ENCODE peak calls at places on chromosomes 7 and 10, in eight cellular contexts. R, D, F, O, W, H, Y and Q are unnamed samples.

GRCh38 chr7:5677538-5678294 is 103.7 kb downstream of the RNF216 start:
- DNase-seq in R (peak; percentile 86), D (peak; percentile 81), F (peak; percentile 75), O (peak; percentile 51), W (peak; percentile 11), H (peak; percentile 50), Y (peak; percentile 82), Q (peak; percentile 88)

GRCh38 chr7:29639887-29640600 is 76.4 kb downstream of the PRR15 start:
- DNase-seq in R (no peak), D (no peak), F (no peak), O (no peak), W (no peak), H (no peak), Y (no peak), Q (no peak)

GRCh38 chr10:49164587-49165188 is 23.5 kb downstream of the TMEM273 start:
- DNase-seq in R (peak; percentile 71), D (peak; percentile 76), F (peak; percentile 75), O (no peak), W (no peak), H (peak; percentile 48), Y (peak; percentile 78), Q (peak; percentile 76)

GRCh38 chr7:91940572-91941341 is at the start of gene AKAP9:
- DNase-seq in R (peak; percentile 93), D (peak; percentile 95), F (peak; percentile 94), O (peak; percentile 93), W (peak; percentile 87), H (peak; percentile 39), Y (peak; percentile 89), Q (peak; percentile 71)

GRCh38 chr10:58969578-58969977 is 206.9 kb upstream of the PHYHIPL start:
- DNase-seq in R (peak; percentile 20), D (no peak), F (no peak), O (no peak), W (no peak), H (no peak), Y (peak; percentile 42), Q (no peak)

GRCh38 chr10:99523251-99523773 is 9.4 kb upstream of the NKX2-3 start:
- DNase-seq in R (no peak), D (no peak), F (peak; percentile 51), O (no peak), W (no peak), H (no peak), Y (peak; percentile 88), Q (no peak)

GRCh38 chr7:27099839-27100225 is 2.7 kb downstream of the HOXA2 start:
- DNase-seq in R (no peak), D (no peak), F (no peak), O (no peak), W (no peak), H (no peak), Y (no peak), Q (no peak)

GRCh38 chr10:34985823-34986222 is 104.3 kb downstream of the CUL2 start:
- DNase-seq in R (peak; percentile 24), D (no peak), F (no peak), O (no peak), W (no peak), H (no peak), Y (peak; percentile 59), Q (peak; percentile 67)

GRCh38 chr7:102450242-102450641 is 14.4 kb downstream of the ALKBH4 start:
- DNase-seq in R (no peak), D (peak; percentile 69), F (no peak), O (no peak), W (no peak), H (no peak), Y (no peak), Q (no peak)

GRCh38 chr10:46233101-46233500 is 53.7 kb upstream of the ANTXRL start:
- DNase-seq in R (no peak), D (no peak), F (no peak), O (no peak), W (no peak), H (no peak), Y (no peak), Q (no peak)

GRCh38 chr7:16758634-16759602 is 5.4 kb downstream of the TSPAN13 start:
- DNase-seq in R (no peak), D (no peak), F (no peak), O (no peak), W (no peak), H (no peak), Y (no peak), Q (no peak)

GRCh38 chr10:7457478-7458316 is 46.9 kb upstream of the SFMBT2 start:
- DNase-seq in R (peak; percentile 11), D (peak; percentile 84), F (no peak), O (no peak), W (no peak), H (no peak), Y (no peak), Q (no peak)

GRCh38 chr10:62020362-62020730 is 118.8 kb downstream of the ARID5B start:
- DNase-seq in R (no peak), D (no peak), F (no peak), O (no peak), W (no peak), H (no peak), Y (no peak), Q (no peak)

GRCh38 chr10:94285271-94285670 is 77.5 kb downstream of the NOC3L start:
- DNase-seq in R (no peak), D (no peak), F (no peak), O (no peak), W (no peak), H (no peak), Y (no peak), Q (no peak)

GRCh38 chr10:85224366-85224960 is 896.1 kb downstream of the CCSER2 start:
- DNase-seq in R (no peak), D (no peak), F (no peak), O (no peak), W (no peak), H (no peak), Y (no peak), Q (no peak)

DNA sequence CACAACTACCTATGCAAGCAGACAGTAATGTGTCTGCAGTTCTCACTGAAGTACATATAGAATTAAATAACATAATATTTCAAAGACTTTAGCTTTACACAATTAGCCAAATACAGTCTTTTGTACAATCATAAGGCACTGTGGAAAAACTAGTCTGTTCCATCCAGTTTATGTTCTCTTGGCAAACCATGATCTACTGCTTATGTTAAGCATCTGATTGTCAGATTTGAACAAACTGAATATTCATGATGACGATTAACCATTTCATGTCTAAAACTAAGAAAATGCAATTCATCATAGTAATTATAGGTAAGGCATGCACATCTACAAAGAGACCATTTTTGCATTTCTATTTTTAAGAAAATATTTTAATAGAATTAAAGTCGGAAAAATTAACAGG is 802 bp downstream of the SEMA3A start:
- DNase-seq in R (no peak), D (no peak), F (no peak), O (no peak), W (no peak), H (no peak), Y (no peak), Q (no peak)
- H3K4me3 ChIP-seq in R (peak overlapping the region; percentile 92), D (peak overlapping the region; percentile 48), F (peak overlapping the region; percentile 56), O (no peak overlapping the region), W (no peak overlapping the region), H (peak overlapping the region; percentile 35), Y (no peak overlapping the region), Q (peak overlapping the region; percentile 69)

DNA sequence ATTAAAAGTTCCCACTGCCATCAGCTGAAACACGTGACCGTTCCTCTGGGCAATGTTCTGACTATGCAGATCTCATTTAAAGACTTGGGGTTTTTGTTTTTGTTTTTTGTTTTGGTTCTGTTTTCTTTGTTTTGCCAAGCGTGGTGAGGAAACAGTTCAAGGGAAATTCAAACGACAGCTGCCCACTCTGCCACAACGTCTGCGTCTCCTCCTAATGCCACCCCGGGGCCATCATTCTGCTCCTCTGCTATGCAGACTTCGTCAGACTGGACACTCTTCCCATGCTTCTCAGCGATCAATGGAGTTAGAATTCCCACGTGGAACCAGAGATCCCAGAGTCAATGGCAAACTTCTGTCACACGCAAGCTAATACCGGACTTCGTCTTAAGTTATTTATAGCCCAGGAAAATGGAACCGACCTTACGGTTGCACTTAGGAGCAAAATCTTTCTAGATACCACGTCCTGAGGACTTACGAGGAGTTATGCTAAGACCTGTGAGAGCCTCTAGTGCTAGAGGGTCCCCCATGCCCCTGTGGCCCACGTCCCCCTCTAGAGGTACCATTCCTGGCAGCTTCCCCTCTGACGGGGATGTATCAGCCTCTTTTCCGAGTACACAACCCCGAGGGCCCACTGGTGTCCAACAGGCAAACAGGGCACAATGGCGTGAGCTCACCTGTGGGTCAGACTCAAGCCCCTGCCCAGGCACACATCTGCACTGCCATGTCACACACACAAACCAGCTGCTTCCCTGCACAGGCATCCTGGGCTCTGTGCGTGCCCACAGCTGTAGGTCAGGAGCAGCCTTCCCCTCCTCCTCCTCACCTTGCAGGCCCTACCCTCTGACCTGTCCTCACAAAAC is 24.4 kb downstream of the EBF3 start:
- DNase-seq in R (no peak), D (no peak), F (no peak), O (no peak), W (no peak), H (no peak), Y (no peak), Q (no peak)
- H3K4me3 ChIP-seq in R (no peak overlapping the region), D (no peak overlapping the region), F (no peak overlapping the region), O (no peak overlapping the region), W (no peak overlapping the region), H (no peak overlapping the region), Y (no peak overlapping the region), Q (no peak overlapping the region)

DNA sequence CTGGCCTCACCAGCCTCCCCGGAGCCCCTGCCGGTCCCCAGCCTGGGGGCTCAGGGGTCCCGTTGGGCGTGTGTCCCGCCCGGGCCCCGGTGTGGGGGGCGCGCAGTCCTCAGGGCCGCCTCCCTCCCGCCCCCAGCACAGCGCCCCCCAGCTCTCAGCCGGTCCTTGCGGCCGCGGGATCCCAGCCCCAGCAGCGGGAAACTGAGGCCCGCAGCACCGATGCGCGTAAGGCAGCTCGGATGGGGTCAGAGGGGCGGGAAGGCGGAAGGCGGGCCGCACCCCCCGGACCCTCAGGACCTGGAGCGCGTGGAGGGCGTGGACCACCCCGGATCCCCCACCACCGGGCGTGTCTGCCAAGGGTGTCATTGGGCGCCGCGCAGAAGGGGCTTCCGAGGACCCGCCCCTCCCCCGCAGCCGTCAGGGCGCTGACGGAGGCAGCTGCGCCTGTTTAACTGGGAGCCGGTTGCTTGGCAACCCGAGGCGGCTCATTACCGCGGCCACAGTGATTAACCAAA is 14.9 kb downstream of the UNCX start:
- DNase-seq in R (peak; percentile 30), D (no peak), F (no peak), O (no peak), W (no peak), H (no peak), Y (peak; percentile 53), Q (no peak)
- H3K4me3 ChIP-seq in R (no peak overlapping the region), D (no peak overlapping the region), F (no peak overlapping the region), O (no peak overlapping the region), W (peak overlapping the region; percentile 32), H (no peak overlapping the region), Y (no peak overlapping the region), Q (no peak overlapping the region)

GRCh38 chr10:95556994-95557767 is 4.0 kb downstream of the SORBS1 start:
- DNase-seq in R (no peak), D (no peak), F (no peak), O (no peak), W (no peak), H (no peak), Y (no peak), Q (no peak)

GRCh38 chr10:95559466-95559865 is 1.7 kb downstream of the SORBS1 start:
- DNase-seq in R (no peak), D (no peak), F (no peak), O (no peak), W (no peak), H (no peak), Y (peak; percentile 79), Q (no peak)

GRCh38 chr10:95560288-95561199 is 627 bp downstream of the SORBS1 start:
- DNase-seq in R (peak; percentile 57), D (peak; percentile 9), F (peak; percentile 38), O (peak; percentile 62), W (peak; percentile 31), H (no peak), Y (peak; percentile 68), Q (peak; percentile 61)

GRCh38 chr10:95561200-95562177 is at the start of gene SORBS1:
- DNase-seq in R (peak; percentile 98), D (peak; percentile 93), F (peak; percentile 98), O (peak; percentile 98), W (peak; percentile 84), H (peak; percentile 85), Y (peak; percentile 99), Q (peak; percentile 95)

GRCh38 chr10:95558593-95559320 is 2.4 kb downstream of the SORBS1 start:
- DNase-seq in R (no peak), D (no peak), F (no peak), O (no peak), W (no peak), H (no peak), Y (no peak), Q (no peak)
- H3K4me3 ChIP-seq in R (no peak overlapping the region), D (no peak overlapping the region), F (no peak overlapping the region), O (no peak overlapping the region), W (no peak overlapping the region), H (no peak overlapping the region), Y (no peak overlapping the region), Q (no peak overlapping the region)